ENCODE peak calls at places on chromosomes 5 and 9, in nine cellular contexts. W is CD4-positive, alpha-beta T cell; V is WERI-Rb-1; Z is tibial artery; R is upper lobe of right lung; J is lung; G is IMR-90; O is heart left ventricle; N is left ventricle myocardium inferior. A is an unnamed sample. For H3K27me3, the result is how much of the 10 kb centered on the place peaks cover.

GRCh38 chr5:11564716-11565115 is 339.5 kb downstream of the CTNND2 start:
- DNase-seq in J (no peak), R (no peak), G (no peak), O (no peak), Z (no peak), W (no peak), N (no peak), V (no peak), A (no peak)

GRCh38 chr5:167816864-167817263 is 474.6 kb upstream of the WWC1 start:
- DNase-seq in O (no peak), Z (no peak), N (no peak), W (no peak), J (no peak), V (no peak), R (no peak), G (no peak), A (no peak)

GRCh38 chr5:150024241-150024984 is 23.9 kb downstream of the HMGXB3 start:
- DNase-seq in W (no peak), V (no peak), J (no peak), G (peak), O (no peak), N (no peak), Z (no peak), R (no peak), A (no peak)

GRCh38 chr5:179251276-179251969 is 93.8 kb downstream of the ADAMTS2 start:
- DNase-seq in G (no peak), N (no peak), J (no peak), W (no peak), V (no peak), R (no peak), O (peak), Z (no peak), A (no peak)

GRCh38 chr5:175847503-175847902 is 23.9 kb upstream of the CPLX2 start:
- DNase-seq in G (peak), J (no peak), Z (no peak), R (no peak), O (no peak), N (no peak), W (no peak), V (peak), A (no peak)

GRCh38 chr9:100028201-100028784 is 70.5 kb downstream of the ERP44 start:
- DNase-seq in V (peak), J (peak), O (peak), N (peak), R (no peak), G (peak), W (peak), Z (peak), A (peak)

GRCh38 chr5:34447424-34447823 is 208.7 kb upstream of the RAI14 start:
- DNase-seq in R (no peak), J (no peak), V (no peak), Z (no peak), G (no peak), W (no peak), O (no peak), N (no peak), A (no peak)

GRCh38 chr9:108546223-108546622 is 309.6 kb downstream of the ACTL7B start:
- DNase-seq in Z (no peak), V (no peak), G (no peak), N (no peak), R (no peak), O (no peak), W (no peak), J (no peak), A (no peak)

GRCh38 chr5:159170021-159170420 is 39.3 kb downstream of the RNF145 start:
- DNase-seq in N (no peak), V (no peak), J (no peak), Z (no peak), R (no peak), G (no peak), O (no peak), W (no peak), A (no peak)

GRCh38 chr9:113343732-113344231 is 3.7 kb upstream of the WDR31 start:
- DNase-seq in R (peak), J (peak), O (peak), W (no peak), N (peak), Z (peak), G (no peak), V (peak), A (peak)

GRCh38 chr9:84300271-84300670 is 40.3 kb downstream of the SLC28A3 start:
- DNase-seq in V (no peak), J (no peak), W (no peak), G (peak), N (no peak), Z (no peak), R (no peak), O (no peak), A (no peak)

GRCh38 chr9:118418887-118419620 is 714.9 kb downstream of the TLR4 start:
- DNase-seq in V (no peak), N (no peak), G (no peak), O (no peak), W (no peak), J (no peak), Z (no peak), R (no peak), A (no peak)

GRCh38 chr5:62588668-62589067 is 10.0 kb downstream of the LRRC70 start:
- DNase-seq in W (no peak), G (no peak), N (no peak), J (no peak), R (no peak), O (no peak), Z (no peak), V (no peak), A (no peak)

GRCh38 chr9:114026335-114026734 is 51.8 kb downstream of the AMBP start:
- DNase-seq in G (no peak), N (no peak), O (peak), Z (no peak), R (no peak), J (peak), V (no peak), W (no peak), A (no peak)

GRCh38 chr5:179313849-179314521 is 31.3 kb downstream of the ADAMTS2 start:
- DNase-seq in Z (peak), R (peak), W (no peak), O (peak), G (peak), V (no peak), J (peak), N (peak), A (no peak)

GRCh38 chr5:92652735-92653134 is 928.3 kb downstream of the NR2F1-AS1 start:
- DNase-seq in J (no peak), Z (no peak), W (no peak), N (no peak), O (no peak), R (no peak), G (peak), V (no peak), A (no peak)

GRCh38 chr5:67660149-67660548 is 463.6 kb upstream of the CD180 start:
- DNase-seq in G (no peak), R (no peak), Z (no peak), J (no peak), V (no peak), W (no peak), O (no peak), N (no peak), A (no peak)

GRCh38 chr5:67657055-67657454 is 460.5 kb upstream of the CD180 start:
- DNase-seq in J (no peak), W (no peak), Z (no peak), G (no peak), N (no peak), R (no peak), V (no peak), O (no peak), A (no peak)

DNA sequence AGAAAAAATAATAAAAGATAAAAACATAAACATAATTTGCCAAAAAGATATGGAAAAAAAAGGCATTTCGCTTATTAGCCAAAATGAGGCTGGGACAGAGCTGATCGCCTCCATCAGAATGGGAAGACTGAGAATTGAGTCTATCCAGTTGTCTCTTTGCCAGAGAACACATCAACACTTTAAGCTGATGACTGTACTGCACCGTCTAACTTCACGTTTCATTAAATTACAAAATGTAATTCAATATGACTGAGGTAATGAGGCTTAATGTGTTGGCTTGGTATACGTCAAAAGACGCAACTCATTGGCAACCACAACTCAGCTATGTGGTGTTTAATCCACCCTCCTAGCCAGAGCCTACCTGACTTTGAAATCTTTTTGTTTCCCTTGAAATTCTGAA is 462.7 kb upstream of the CD180 start:
- DNase-seq in J (no peak), O (no peak), N (no peak), W (no peak), G (no peak), Z (no peak), V (no peak), R (no peak), A (no peak)
- H3K27me3 ChIP-seq in J (under half), O (under half), N (under half), W (under half), G (under half), Z (under half), V (under half), R (under half), A (under half)

DNA sequence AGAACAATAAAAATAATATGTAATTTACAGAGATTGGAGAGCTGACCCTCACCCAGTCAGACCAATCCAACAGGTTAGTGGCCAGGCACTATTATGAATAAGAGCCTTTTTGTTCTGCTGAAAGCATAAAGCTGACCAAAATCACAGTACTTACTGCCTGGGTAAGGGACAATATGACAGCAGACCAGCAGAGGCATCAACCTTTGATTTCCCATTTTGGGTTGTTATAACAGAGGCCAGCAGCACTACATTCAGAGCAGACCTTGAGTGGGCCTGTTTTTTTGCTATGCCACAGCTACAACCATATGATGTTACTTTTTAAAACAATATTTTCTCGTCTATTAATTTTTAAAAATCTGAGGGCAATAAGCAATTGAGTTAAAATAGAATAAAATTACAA is 892.8 kb downstream of the TAF11L14 start:
- DNase-seq in V (no peak), R (no peak), N (no peak), O (no peak), W (no peak), J (no peak), Z (no peak), G (no peak), A (no peak)
- H3K27ac ChIP-seq in V (no peak), R (no peak), N (no peak), O (no peak), W (no peak), J (no peak), Z (no peak), G (no peak), A (no peak)

GRCh38 chr5:135834639-135835529 is at the start of gene SLC25A48:
- DNase-seq in G (peak), Z (no peak), J (peak), V (peak), W (no peak), R (peak), O (no peak), N (peak), A (no peak)
- TF ChIP-seq CTCF in G (peak), Z (no peak), J (no peak), V (no peak), W (no peak), R (peak), O (peak), N (peak), A (peak)

GRCh38 chr9:133277467-133277866 is 2.5 kb upstream of the ABO start:
- DNase-seq in G (no peak), W (no peak), Z (no peak), J (no peak), O (no peak), N (no peak), V (no peak), R (no peak), A (no peak)
- H3K27me3 ChIP-seq in G (half or more), W (under half), Z (half or more), J (under half), O (under half), N (half or more), V (under half), R (under half), A (under half)

A was measured in esophagus squamous epithelium.